ENCODE peak calls at places on chromosomes 7 and 10, in five cellular contexts. One of them, this sample, is unnamed.

GRCh38 chr7:24812313-24812945 is 55.2 kb upstream of the GSDME start:
- DNase-seq in HEK293T: peak
- DNase-seq in head of caudate nucleus: peak
- DNase-seq in bronchial epithelial cell: peak
- DNase-seq in osteocyte: no peak
- DNase-seq in this sample: peak

GRCh38 chr10:131959841-131960240 is 21.9 kb downstream of the BNIP3 start:
- DNase-seq in HEK293T: no peak
- DNase-seq in head of caudate nucleus: no peak
- DNase-seq in osteocyte: no peak
- DNase-seq in bronchial epithelial cell: no peak
- DNase-seq in this sample: no peak

GRCh38 chr10:19014034-19014433 is 34.6 kb upstream of the MALRD1 start:
- DNase-seq in osteocyte: no peak
- DNase-seq in head of caudate nucleus: no peak
- DNase-seq in HEK293T: no peak
- DNase-seq in bronchial epithelial cell: peak
- DNase-seq in this sample: no peak

GRCh38 chr7:81594767-81595166 is 175.1 kb downstream of the HGF start:
- DNase-seq in HEK293T: no peak
- DNase-seq in bronchial epithelial cell: no peak
- DNase-seq in osteocyte: no peak
- DNase-seq in head of caudate nucleus: no peak
- DNase-seq in this sample: no peak

GRCh38 chr10:123062726-123063125 is 53.9 kb downstream of the ACADSB start:
- DNase-seq in osteocyte: no peak
- DNase-seq in bronchial epithelial cell: no peak
- DNase-seq in HEK293T: no peak
- DNase-seq in head of caudate nucleus: no peak
- DNase-seq in this sample: no peak

GRCh38 chr7:6618621-6619020 is 3.2 kb downstream of the ZNF853 start:
- DNase-seq in osteocyte: no peak
- DNase-seq in bronchial epithelial cell: no peak
- DNase-seq in HEK293T: no peak
- DNase-seq in head of caudate nucleus: no peak
- DNase-seq in this sample: no peak

GRCh38 chr7:1262441-1262840 is 29.8 kb downstream of the UNCX start:
- DNase-seq in head of caudate nucleus: no peak
- DNase-seq in HEK293T: no peak
- DNase-seq in bronchial epithelial cell: no peak
- DNase-seq in osteocyte: no peak
- DNase-seq in this sample: no peak

GRCh38 chr10:22148956-22149355 is 68.9 kb downstream of the EBLN1 start:
- DNase-seq in bronchial epithelial cell: peak
- DNase-seq in osteocyte: no peak
- DNase-seq in head of caudate nucleus: no peak
- DNase-seq in HEK293T: no peak
- DNase-seq in this sample: no peak

GRCh38 chr10:11355625-11356024 is 255.8 kb downstream of the USP6NL start:
- DNase-seq in head of caudate nucleus: no peak
- DNase-seq in osteocyte: no peak
- DNase-seq in HEK293T: no peak
- DNase-seq in bronchial epithelial cell: no peak
- DNase-seq in this sample: no peak

GRCh38 chr7:98133621-98134266 is 27.1 kb downstream of the LMTK2 start:
- DNase-seq in bronchial epithelial cell: peak
- DNase-seq in HEK293T: no peak
- DNase-seq in head of caudate nucleus: no peak
- DNase-seq in osteocyte: no peak
- DNase-seq in this sample: no peak

GRCh38 chr7:55534916-55535636 is 37.2 kb downstream of the VOPP1 start:
- DNase-seq in head of caudate nucleus: no peak
- DNase-seq in HEK293T: no peak
- DNase-seq in bronchial epithelial cell: no peak
- DNase-seq in osteocyte: no peak
- DNase-seq in this sample: no peak

GRCh38 chr10:34800624-34801023 is 14.5 kb downstream of the PARD3 start:
- DNase-seq in osteocyte: no peak
- DNase-seq in HEK293T: no peak
- DNase-seq in bronchial epithelial cell: no peak
- DNase-seq in head of caudate nucleus: no peak
- DNase-seq in this sample: no peak

GRCh38 chr7:71408276-71408675 is 276.3 kb downstream of the GALNT17 start:
- DNase-seq in osteocyte: no peak
- DNase-seq in HEK293T: no peak
- DNase-seq in bronchial epithelial cell: no peak
- DNase-seq in head of caudate nucleus: no peak
- DNase-seq in this sample: no peak

GRCh38 chr10:99374526-99374925 is 45.4 kb downstream of the CNNM1 start:
- DNase-seq in HEK293T: no peak
- DNase-seq in osteocyte: no peak
- DNase-seq in head of caudate nucleus: no peak
- DNase-seq in bronchial epithelial cell: peak
- DNase-seq in this sample: no peak

GRCh38 chr10:7872041-7872442 is 53.7 kb downstream of the TAF3 start:
- DNase-seq in bronchial epithelial cell: peak
- DNase-seq in HEK293T: peak
- DNase-seq in head of caudate nucleus: no peak
- DNase-seq in osteocyte: no peak
- DNase-seq in this sample: peak

GRCh38 chr7:105975770-105976428 is 12.8 kb downstream of the CDHR3 start:
- DNase-seq in osteocyte: no peak
- DNase-seq in head of caudate nucleus: no peak
- DNase-seq in HEK293T: no peak
- DNase-seq in bronchial epithelial cell: peak
- DNase-seq in this sample: no peak

GRCh38 chr7:106979551-106980357 is 64.8 kb upstream of the PRKAR2B start:
- DNase-seq in bronchial epithelial cell: no peak
- DNase-seq in head of caudate nucleus: no peak
- DNase-seq in HEK293T: no peak
- DNase-seq in osteocyte: no peak
- DNase-seq in this sample: peak

GRCh38 chr7:97064972-97065587 is 40.4 kb upstream of the DLX5 start:
- DNase-seq in HEK293T: peak
- DNase-seq in osteocyte: no peak
- DNase-seq in bronchial epithelial cell: peak
- DNase-seq in head of caudate nucleus: no peak
- DNase-seq in this sample: peak

GRCh38 chr7:50552921-50553320 is 12.3 kb downstream of the DDC start:
- DNase-seq in bronchial epithelial cell: peak
- DNase-seq in head of caudate nucleus: no peak
- DNase-seq in osteocyte: peak
- DNase-seq in HEK293T: no peak
- DNase-seq in this sample: peak